ENCODE peak calls at places on chromosome X, in four cellular contexts. R is transverse colon, Q is sigmoid colon, X is tibial nerve. K is an unnamed sample.

GRCh38 chrX:135010921-135011320 is 11.4 kb downstream of the RTL8B start:
- DNase-seq in R (no peak), Q (no peak), X (no peak), K (no peak)

GRCh38 chrX:24260827-24261550 is 52.9 kb downstream of the SUPT20HL2 start:
- DNase-seq in R (peak), Q (peak), X (no peak), K (no peak)

GRCh38 chrX:1466232-1466661 is 13.5 kb upstream of the ASMTL start:
- DNase-seq in R (no peak), Q (peak), X (no peak), K (peak)

GRCh38 chrX:85992811-85993229 is 54.5 kb downstream of the CHM start:
- DNase-seq in R (no peak), Q (no peak), X (no peak), K (no peak)

GRCh38 chrX:95640226-95640625 is 1044.4 kb upstream of the DIAPH2 start:
- DNase-seq in R (no peak), Q (no peak), X (no peak), K (no peak)

GRCh38 chrX:98203800-98204199 is 1320.1 kb downstream of the RPA4 start:
- DNase-seq in R (no peak), Q (no peak), X (no peak), K (no peak)

GRCh38 chrX:24526616-24527015 is 61.5 kb downstream of the PDK3 start:
- DNase-seq in R (no peak), Q (no peak), X (no peak), K (no peak)

GRCh38 chrX:44904542-44905115 is 31.6 kb downstream of the KDM6A start:
- DNase-seq in R (no peak), Q (no peak), X (no peak), K (no peak)

GRCh38 chrX:79325263-79325958 is 41.7 kb downstream of the ITM2A start:
- DNase-seq in R (no peak), Q (no peak), X (no peak), K (no peak)

GRCh38 chrX:11664211-11664888 is 1.4 kb downstream of the ARHGAP6 start:
- DNase-seq in R (no peak), Q (peak), X (no peak), K (peak)

GRCh38 chrX:136447968-136448367 is 39.8 kb upstream of the BRS3 start:
- DNase-seq in R (no peak), Q (no peak), X (no peak), K (no peak)

GRCh38 chrX:53088136-53088974 is 5.6 kb upstream of the KANTR start:
- DNase-seq in R (peak), Q (peak), X (peak), K (peak)

GRCh38 chrX:148310402-148311200 is 189.8 kb upstream of the AFF2 start:
- DNase-seq in R (no peak), Q (no peak), X (no peak), K (no peak)

GRCh38 chrX:18761750-18762149 is 54.3 kb downstream of the PPEF1 start:
- DNase-seq in R (no peak), Q (no peak), X (no peak), K (no peak)

GRCh38 chrX:44903107-44903506 is 30.1 kb downstream of the KDM6A start:
- DNase-seq in R (no peak), Q (no peak), X (no peak), K (no peak)

GRCh38 chrX:47831788-47832187 is 4.9 kb upstream of the ZNF81 start:
- DNase-seq in R (peak), Q (no peak), X (no peak), K (no peak)

GRCh38 chrX:63664083-63664482 is 120.9 kb downstream of the ARHGEF9 start:
- DNase-seq in R (no peak), Q (no peak), X (no peak), K (no peak)

GRCh38 chrX:134144231-134144630 is 92.8 kb upstream of the CCDC160 start:
- DNase-seq in R (no peak), Q (no peak), X (no peak), K (no peak)

GRCh38 chrX:50971390-50971789 is 60.9 kb downstream of the BMP15 start:
- DNase-seq in R (no peak), Q (no peak), X (no peak), K (no peak)

GRCh38 chrX:140034916-140035315 is 69.6 kb upstream of the CXorf66 start:
- DNase-seq in R (no peak), Q (no peak), X (no peak), K (no peak)

GRCh38 chrX:48590203-48591103 is 6.8 kb upstream of the WDR13 start:
- DNase-seq in R (no peak), Q (no peak), X (no peak), K (no peak)

GRCh38 chrX:51614353-51614752 is 4.4 kb downstream of the CENPVL3 start:
- DNase-seq in R (no peak), Q (no peak), X (no peak), K (no peak)

GRCh38 chrX:26442340-26442739 is 226.4 kb downstream of the MAGEB5 start:
- DNase-seq in R (no peak), Q (no peak), X (no peak), K (no peak)

GRCh38 chrX:106931831-106932491 is 11.8 kb downstream of the CLDN2 start:
- DNase-seq in R (no peak), Q (no peak), X (no peak), K (no peak)

GRCh38 chrX:78658851-78659744 is at the start of gene RTL3:
- DNase-seq in R (no peak), Q (no peak), X (no peak), K (no peak)

GRCh38 chrX:105653891-105654290 is 168.4 kb upstream of the NRK start:
- DNase-seq in R (no peak), Q (no peak), X (no peak), K (no peak)

GRCh38 chrX:16975233-16975632 is 28.8 kb downstream of the REPS2 start:
- DNase-seq in R (no peak), Q (no peak), X (no peak), K (no peak)

DNA sequence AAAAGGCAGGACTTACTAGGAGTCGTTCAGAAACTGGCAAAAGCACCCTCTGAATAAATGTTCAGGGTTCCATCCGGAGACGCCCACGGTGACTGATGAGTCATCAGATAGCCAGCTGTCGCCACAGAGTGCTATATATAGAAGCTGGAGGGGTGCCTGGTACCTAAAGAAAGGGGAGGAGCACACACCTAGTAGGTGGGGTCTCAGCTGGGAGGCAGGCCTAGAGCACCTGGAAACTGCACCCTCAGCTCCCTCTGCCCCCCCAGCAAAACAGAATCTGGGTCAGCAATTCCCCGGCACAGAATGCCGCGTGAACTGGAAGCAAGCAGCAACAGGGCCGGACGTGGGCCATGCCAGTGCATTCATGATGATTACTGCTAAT is 242.0 kb downstream of the BCOR start:
- DNase-seq in R (peak), Q (no peak), X (no peak), K (no peak)
- TF ChIP-seq EP300 in R (no peak), Q (no peak), X (no peak), K (no peak)

GRCh38 chrX:27571164-27571563 is 19.0 kb upstream of the DCAF8L2 start:
- DNase-seq in R (no peak), Q (no peak), X (no peak), K (no peak)
- H3K4me3 ChIP-seq in R (no peak), Q (no peak), X (no peak), K (no peak)

DNA sequence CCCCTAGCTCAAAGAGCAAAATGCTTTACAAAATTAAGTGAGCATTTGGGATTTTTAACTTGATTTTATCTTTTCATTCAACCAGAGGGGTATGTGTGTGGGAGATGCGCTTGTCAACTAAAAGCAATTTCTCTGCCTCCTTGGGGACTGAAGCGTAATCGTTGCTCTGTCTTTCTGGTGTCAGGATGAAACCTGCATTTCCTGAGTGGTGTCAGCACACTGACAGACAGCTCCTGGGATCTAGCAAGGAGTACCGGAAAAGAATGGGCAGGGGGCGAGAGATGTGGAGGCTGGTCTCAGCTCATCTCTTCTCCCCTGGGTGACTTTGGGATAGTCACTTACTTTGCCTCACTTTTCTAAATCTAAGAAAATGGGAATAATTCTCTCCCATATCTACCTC is 5.1 kb upstream of the ARHGAP36 start:
- DNase-seq in R (no peak), Q (no peak), X (no peak), K (no peak)
- TF ChIP-seq EP300 in R (no peak), Q (no peak), X (no peak), K (no peak)

GRCh38 chrX:71118032-71118984 is at the start of gene MED12:
- DNase-seq in R (peak), Q (peak), X (peak), K (peak)

GRCh38 chrX:71118985-71119535 is 664 bp downstream of the MED12 start:
- DNase-seq in R (no peak), Q (no peak), X (no peak), K (no peak)

GRCh38 chrX:71111851-71112468 is 583 bp upstream of the IL2RG start:
- DNase-seq in R (no peak), Q (no peak), X (no peak), K (no peak)

DNA sequence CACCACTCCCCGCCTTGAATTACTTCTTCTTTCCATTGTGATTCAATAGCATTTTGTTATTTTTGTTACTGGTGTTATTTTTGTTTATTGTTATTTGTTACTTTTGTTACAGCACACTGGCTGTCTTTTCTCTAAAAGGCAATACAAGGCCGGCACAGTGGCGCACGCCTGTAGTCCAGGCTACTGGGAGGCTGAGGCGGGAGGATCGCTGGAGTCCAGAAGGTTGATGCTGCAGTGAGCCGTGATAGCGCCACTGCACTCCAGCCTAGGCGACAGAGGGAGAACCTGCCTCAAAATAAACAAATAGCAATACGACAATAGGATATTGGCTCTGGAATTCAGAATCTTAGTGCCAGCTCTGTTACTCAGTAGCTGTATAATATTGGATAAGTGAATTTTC is 1.0 kb upstream of the MED12 start:
- DNase-seq in R (no peak), Q (no peak), X (no peak), K (no peak)
- H3K4me3 ChIP-seq in R (no peak), Q (no peak), X (no peak), K (no peak)

GRCh38 chrX:108516184-108516583 is 76.5 kb downstream of the COL4A5 start:
- DNase-seq in R (no peak), Q (no peak), X (no peak), K (no peak)
- TF ChIP-seq EP300 in R (no peak), Q (no peak), X (no peak), K (no peak)

GRCh38 chrX:275967-276587 is 5.1 kb upstream of the PLCXD1 start:
- DNase-seq in R (peak), Q (peak), X (peak), K (peak)

GRCh38 chrX:285076-285677 is 4.0 kb downstream of the PLCXD1 start:
- DNase-seq in R (no peak), Q (no peak), X (no peak), K (no peak)

GRCh38 chrX:283115-283845 is 2.1 kb downstream of the PLCXD1 start:
- DNase-seq in R (peak), Q (peak), X (peak), K (peak)

GRCh38 chrX:276588-277171 is 4.5 kb upstream of the PLCXD1 start:
- DNase-seq in R (peak), Q (peak), X (no peak), K (no peak)

GRCh38 chrX:281166-281999 is at the start of gene PLCXD1:
- DNase-seq in R (no peak), Q (peak), X (no peak), K (peak)
- H3K4me3 ChIP-seq in R (no peak), Q (peak), X (no peak), K (peak)

DNA sequence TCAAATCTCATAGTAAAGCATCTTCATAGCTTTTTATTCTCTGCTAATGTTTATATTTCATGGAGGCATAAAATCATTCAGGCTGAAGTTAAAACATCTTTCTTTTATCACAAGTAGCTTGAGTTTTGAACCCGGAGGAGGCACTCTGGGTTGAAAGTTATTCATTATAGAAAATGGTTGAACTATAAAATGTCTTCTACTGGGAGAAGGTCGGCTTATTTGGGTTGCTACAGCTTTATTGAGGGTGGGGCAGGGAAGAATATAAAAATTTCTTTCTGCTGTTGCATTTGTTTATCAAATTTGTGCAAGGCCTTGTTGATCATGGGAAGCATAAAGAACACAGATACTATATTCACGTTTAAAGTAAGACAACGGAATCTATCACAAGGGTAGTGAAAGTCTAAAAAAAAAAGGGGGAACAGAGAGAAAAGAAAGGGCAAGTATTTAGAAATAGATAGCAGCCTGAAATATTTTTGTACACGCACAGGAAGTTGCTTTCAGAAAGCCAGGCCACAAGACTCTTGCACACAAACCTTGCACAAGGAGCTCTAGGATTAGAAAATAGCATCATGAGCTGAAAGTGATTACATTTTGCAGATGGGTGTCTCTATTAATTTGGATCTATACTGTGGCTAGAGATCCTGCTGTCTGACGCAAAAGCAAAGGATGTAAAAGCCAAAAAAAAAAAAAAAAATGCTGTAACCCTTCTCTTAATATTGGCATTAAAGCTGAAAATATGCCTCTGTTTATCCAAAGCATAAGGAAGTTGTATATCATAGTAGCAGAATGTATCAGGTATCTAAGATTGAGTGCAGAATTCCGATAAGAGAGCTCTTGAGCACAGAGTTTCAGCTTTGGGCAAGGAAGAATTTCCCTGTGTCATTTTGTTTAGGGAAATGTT is 37.2 kb upstream of the FAM9C start:
- DNase-seq in R (no peak), Q (no peak), X (no peak), K (no peak)
- TF ChIP-seq EP300 in R (no peak), Q (no peak), X (peak), K (no peak)

GRCh38 chrX:112834976-112835375 is 5.7 kb downstream of the AMOT start:
- DNase-seq in R (no peak), Q (no peak), X (no peak), K (no peak)
- H3K4me3 ChIP-seq in R (no peak), Q (no peak), X (no peak), K (no peak)

K was measured in suprapubic skin.